ENCODE peak calls at places on chromosomes 12 and 14, in five cellular contexts. B is dorsolateral prefrontal cortex, R is esophagus muscularis mucosa, H is left lung, N is RWPE2. G is an unnamed sample.

GRCh38 chr12:6958609-6959375 is 7.6 kb downstream of the PTPN6 start:
- DNase-seq in N (peak; percentile 59), B (no peak), H (peak; percentile 80), R (no peak), G (peak; percentile 63)

GRCh38 chr12:20549115-20549719 is 145.9 kb upstream of the SLCO1C1 start:
- DNase-seq in N (no peak), H (no peak), R (no peak), B (no peak), G (no peak)

GRCh38 chr14:72104011-72104613 is 171.9 kb downstream of the RGS6 start:
- DNase-seq in B (no peak), N (no peak), R (no peak), H (no peak), G (no peak)

GRCh38 chr12:92926549-92926948 is 2.5 kb downstream of the EEA1 start:
- DNase-seq in B (no peak), R (no peak), H (no peak), N (no peak), G (no peak)

GRCh38 chr12:96719671-96720362 is 187.2 kb upstream of the NEDD1 start:
- DNase-seq in B (no peak), R (no peak), H (no peak), N (no peak), G (no peak)

GRCh38 chr12:113416091-113416754 is 6.0 kb upstream of the SDSL start:
- DNase-seq in H (no peak), N (no peak), R (no peak), B (no peak), G (no peak)

GRCh38 chr12:78448692-78449091 is 415.9 kb upstream of the SYT1 start:
- DNase-seq in H (no peak), N (no peak), R (no peak), B (no peak), G (no peak)

GRCh38 chr14:105021656-105022275 is 883 bp upstream of the CDCA4 start:
- DNase-seq in H (no peak), N (no peak), B (peak; percentile 55), R (no peak), G (peak; percentile 25)

GRCh38 chr14:85537526-85537925 is 7.6 kb downstream of the FLRT2 start:
- DNase-seq in R (no peak), H (no peak), B (no peak), N (no peak), G (no peak)

GRCh38 chr12:102396276-102396675 is 84.1 kb downstream of the IGF1 start:
- DNase-seq in N (no peak), R (no peak), B (no peak), H (no peak), G (no peak)

GRCh38 chr14:63972323-63972932 is 119.6 kb downstream of the SYNE2 start:
- DNase-seq in H (no peak), R (no peak), N (no peak), B (no peak), G (no peak)

GRCh38 chr12:96889273-96889933 is 17.7 kb upstream of the NEDD1 start:
- DNase-seq in H (no peak), N (no peak), R (no peak), B (no peak), G (no peak)

GRCh38 chr12:90174198-90174510 is 465.5 kb upstream of the ATP2B1 start:
- DNase-seq in N (no peak), R (no peak), B (no peak), H (no peak), G (no peak)

GRCh38 chr12:66120477-66120876 is 10.1 kb downstream of the LLPH start:
- DNase-seq in R (no peak), N (no peak), B (no peak), H (no peak), G (no peak)
- TF ChIP-seq CTCF in R (no peak), N (peak; percentile 35), B (no peak), H (no peak), G (no peak)

DNA sequence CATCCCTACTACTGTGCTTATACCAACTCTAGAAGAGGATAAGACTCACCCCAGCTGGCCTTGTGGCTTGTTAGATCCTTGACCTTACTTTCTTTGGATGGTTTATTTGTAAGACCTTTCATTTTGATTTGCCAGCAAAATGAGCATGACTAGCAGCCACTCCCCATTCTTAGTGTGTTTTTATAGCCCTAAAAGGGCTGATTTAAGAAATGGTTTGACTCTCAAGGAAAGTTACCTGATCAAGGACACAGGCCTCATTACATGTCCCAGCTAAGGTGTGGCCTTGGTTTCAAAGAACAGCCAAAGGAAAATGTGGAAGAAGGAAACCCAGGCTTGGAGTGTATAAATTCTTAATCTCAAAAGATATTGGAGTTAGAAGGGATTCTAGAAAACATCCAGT is 41.4 kb downstream of the SLC17A8 start:
- DNase-seq in N (no peak), B (no peak), H (no peak), R (no peak), G (no peak)
- H3K27ac ChIP-seq in N (no peak overlapping the region), B (no peak overlapping the region), H (no peak overlapping the region), R (no peak overlapping the region), G (no peak overlapping the region)

DNA sequence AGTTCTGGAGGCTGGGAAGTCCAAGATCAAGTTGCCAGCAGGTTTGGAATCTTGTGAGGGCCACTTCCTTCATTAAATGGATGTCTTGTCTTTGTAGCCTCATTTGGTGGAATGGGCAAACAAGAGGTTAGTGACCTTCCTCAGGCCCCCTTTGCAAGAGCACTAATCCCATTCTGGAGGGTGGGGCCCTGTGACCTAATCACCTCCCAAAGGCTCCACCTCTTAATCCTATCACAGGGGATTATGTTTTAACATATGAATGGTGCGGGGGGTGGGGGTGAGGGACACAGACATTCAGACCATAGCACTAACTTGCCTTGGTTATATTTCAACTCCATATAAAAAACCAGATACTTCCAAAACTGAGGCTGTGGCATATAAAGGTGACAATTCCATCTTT is 59.9 kb upstream of the PPP4R3A start:
- DNase-seq in N (no peak), H (no peak), B (no peak), R (peak; percentile 53), G (no peak)
- H3K27me3 ChIP-seq in N (peaks cover 17% of the 10 kb centered on the region), H (no peaks in the 10 kb centered on the region), B (no peaks in the 10 kb centered on the region), R (no peaks in the 10 kb centered on the region), G (no peaks in the 10 kb centered on the region)

DNA sequence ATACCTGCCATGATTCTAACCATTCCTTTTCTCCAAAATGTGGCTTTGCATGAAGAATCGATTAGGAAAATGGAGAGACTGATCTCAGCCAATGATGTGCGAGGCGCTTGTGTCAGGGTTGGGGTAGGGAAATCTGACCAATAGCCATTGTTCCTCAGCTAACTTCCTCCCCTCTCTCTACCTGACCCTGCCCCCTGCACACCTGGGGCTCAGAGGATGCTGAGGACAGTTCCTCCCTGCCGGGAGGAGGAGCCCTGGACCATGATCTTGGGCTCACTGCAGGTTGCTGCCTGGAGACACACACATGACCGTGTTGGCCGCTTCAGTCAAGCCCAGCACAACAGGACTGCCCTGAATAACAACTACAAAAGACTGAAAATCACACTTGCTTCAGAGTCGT is 119.8 kb upstream of the SFSWAP start:
- DNase-seq in N (no peak), B (no peak), R (no peak), H (no peak), G (no peak)
- TF ChIP-seq CTCF in N (no peak), B (no peak), R (no peak), H (no peak), G (no peak)

GRCh38 chr14:68643673-68644072 is 149.2 kb downstream of the ZFP36L1 start:
- DNase-seq in R (no peak), N (no peak), H (no peak), B (no peak), G (no peak)
- H3K27ac ChIP-seq in R (peak overlapping the region; percentile 57), N (no peak overlapping the region), H (no peak overlapping the region), B (no peak overlapping the region), G (no peak overlapping the region)

DNA sequence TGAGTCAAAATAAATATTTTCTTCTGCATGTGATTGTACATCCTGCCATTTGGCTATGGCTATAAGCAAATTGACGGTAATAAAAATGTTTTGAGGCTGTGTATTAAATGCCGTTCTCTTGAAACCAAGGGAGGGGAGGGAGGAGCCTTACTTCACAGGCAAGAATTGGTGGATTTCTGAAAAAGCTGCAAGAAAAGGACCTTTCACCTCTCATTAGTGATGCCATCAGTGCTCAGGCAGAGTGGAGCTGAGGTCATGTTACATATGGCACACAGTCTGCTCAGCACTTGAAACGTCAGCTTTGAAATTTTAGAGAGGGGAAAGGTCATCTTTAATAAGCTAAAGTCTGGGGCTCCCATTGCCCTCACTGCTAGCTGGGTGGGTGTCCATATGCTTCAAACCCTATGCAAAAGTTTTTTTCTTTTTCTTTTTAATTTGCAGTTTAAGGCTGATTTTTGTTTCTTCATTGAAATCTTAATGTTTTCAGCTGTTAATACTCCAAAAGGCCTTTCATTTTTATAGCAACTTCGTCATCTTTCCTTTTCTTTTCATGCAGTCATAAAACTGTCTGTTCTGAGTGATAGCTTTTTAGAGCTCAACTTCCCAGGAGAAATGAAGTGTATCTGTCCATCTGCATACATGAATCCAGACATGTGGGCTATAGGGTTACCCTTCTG is 9.8 kb upstream of the SIX1 start:
- DNase-seq in N (no peak), H (no peak), B (no peak), R (no peak), G (no peak)
- H3K27me3 ChIP-seq in N (no peaks in the 10 kb centered on the region), H (peaks cover 62% of the 10 kb centered on the region), B (peaks cover 19% of the 10 kb centered on the region), R (peaks cover 43% of the 10 kb centered on the region), G (peaks cover 76% of the 10 kb centered on the region)

GRCh38 chr14:90109858-90110257 is 48.1 kb downstream of the KCNK13 start:
- DNase-seq in H (no peak), R (no peak), B (no peak), N (no peak), G (no peak)
- TF ChIP-seq CTCF in H (no peak), R (no peak), B (no peak), N (peak; percentile 43), G (no peak)

GRCh38 chr14:91835197-91835919 is 32.0 kb downstream of the TC2N start:
- DNase-seq in R (no peak), B (no peak), N (no peak), H (no peak), G (no peak)

GRCh38 chr14:91837076-91837475 is 30.3 kb downstream of the TC2N start:
- DNase-seq in B (no peak), N (no peak), R (no peak), H (no peak), G (no peak)

GRCh38 chr14:91831337-91831736 is 36.0 kb downstream of the TC2N start:
- DNase-seq in N (no peak), H (no peak), R (no peak), B (no peak), G (no peak)

GRCh38 chr14:91835920-91836843 is 31.2 kb downstream of the TC2N start:
- DNase-seq in R (no peak), H (peak; percentile 92), N (peak; percentile 90), B (no peak), G (peak; percentile 91)

GRCh38 chr14:91834571-91834970 is 32.8 kb downstream of the TC2N start:
- DNase-seq in H (no peak), R (no peak), B (no peak), N (no peak), G (no peak)
- H3K27ac ChIP-seq in H (peak overlapping the region; percentile 84), R (no peak overlapping the region), B (no peak overlapping the region), N (no peak overlapping the region), G (no peak overlapping the region)

GRCh38 chr14:21025374-21026151 is 702 bp upstream of the NDRG2 start:
- DNase-seq in R (peak; percentile 94), N (no peak), B (peak; percentile 81), H (no peak), G (peak; percentile 11)
- H3K27me3 ChIP-seq in R (no peaks in the 10 kb centered on the region), N (no peaks in the 10 kb centered on the region), B (no peaks in the 10 kb centered on the region), H (no peaks in the 10 kb centered on the region), G (no peaks in the 10 kb centered on the region)

GRCh38 chr14:69325646-69326265 is 65.8 kb downstream of the GALNT16 start:
- DNase-seq in B (peak; percentile 1), H (no peak), R (no peak), N (peak; percentile 51), G (no peak)
- TF ChIP-seq CTCF in B (no peak), H (no peak), R (no peak), N (no peak), G (no peak)

G was measured in CD4-positive, alpha-beta T cell.